ENCODE peak calls at places on chromosomes 16 and 17, in five cellular contexts. A is stimulated activated CD8-positive, alpha-beta memory T cell treated with anti-CD3 and anti-CD28 coated beads, Interleukin-4, amount 100 ng/mL, for 24 hours; D is M059J; S is kidney glomerular epithelial cell; T is posterior cingulate gyrus. B is an unnamed sample.

GRCh38 chr17:55177159-55177913 is 87.4 kb upstream of the HLF start:
- DNase-seq in A (no peak), T (no peak), D (peak), S (no peak), B (no peak)

GRCh38 chr16:62738631-62739030 is 702.4 kb upstream of the CDH8 start:
- DNase-seq in T (peak), S (no peak), A (no peak), D (no peak), B (peak)

GRCh38 chr16:53372942-53373871 is 61.1 kb upstream of the RBL2 start:
- DNase-seq in S (no peak), A (peak), D (no peak), T (no peak), B (no peak)

GRCh38 chr17:15892679-15893332 is 52.1 kb upstream of the ADORA2B start:
- DNase-seq in D (peak), A (no peak), S (no peak), T (no peak), B (no peak)

GRCh38 chr17:61551255-61551742 is 39.7 kb downstream of the NACA2 start:
- DNase-seq in S (peak), A (no peak), T (no peak), D (peak), B (peak)

GRCh38 chr16:59886021-59886420 is 1151.9 kb upstream of the GOT2 start:
- DNase-seq in S (no peak), A (no peak), T (no peak), D (peak), B (no peak)

GRCh38 chr17:78257810-78258322 is 26.4 kb downstream of the TMEM235 start:
- DNase-seq in A (no peak), S (no peak), D (no peak), T (no peak), B (no peak)

GRCh38 chr16:9395958-9396359 is 304.5 kb downstream of the HAPSTR1 start:
- DNase-seq in D (no peak), T (no peak), A (no peak), S (no peak), B (no peak)

GRCh38 chr17:73462830-73463229 is 151.0 kb upstream of the CDC42EP4 start:
- DNase-seq in S (no peak), T (no peak), D (no peak), A (no peak), B (no peak)

GRCh38 chr16:25020112-25020591 is 5.0 kb upstream of the ARHGAP17 start:
- DNase-seq in D (no peak), T (no peak), S (no peak), A (no peak), B (no peak)

GRCh38 chr17:82085031-82085861 is 12.8 kb downstream of the FASN start:
- DNase-seq in S (no peak), A (no peak), T (no peak), D (no peak), B (no peak)

GRCh38 chr17:55200904-55201608 is 63.7 kb upstream of the HLF start:
- DNase-seq in S (no peak), T (no peak), D (no peak), A (no peak), B (no peak)